ENCODE peak calls at places on chromosomes 3 and 15, in nine cellular contexts. One of them, this sample, is unnamed.
A peak's percentile ranks its signal among the peaks of the same experiment; 100 is the strongest.

GRCh38 chr15:41888662-41889253 is 5.1 kb downstream of the SPTBN5 start:
- DNase-seq in endothelial cell: no peak
- DNase-seq in AG10803: no peak
- DNase-seq in GM10248: no peak
- DNase-seq in ovary: no peak
- DNase-seq in GM13977: peak; percentile 22
- DNase-seq in adrenal gland: no peak
- DNase-seq in pancreas: peak; percentile 45
- DNase-seq in nephron progenitor cell: no peak
- DNase-seq in this sample: no peak

GRCh38 chr3:45123841-45124269 is 22.3 kb downstream of the CDCP1 start:
- DNase-seq in ovary: no peak
- DNase-seq in endothelial cell: no peak
- DNase-seq in pancreas: no peak
- DNase-seq in AG10803: peak; percentile 93
- DNase-seq in GM10248: no peak
- DNase-seq in GM13977: no peak
- DNase-seq in adrenal gland: no peak
- DNase-seq in nephron progenitor cell: no peak
- DNase-seq in this sample: no peak

GRCh38 chr3:16550676-16551341 is 37.3 kb upstream of the RFTN1 start:
- DNase-seq in AG10803: peak; percentile 87
- DNase-seq in adrenal gland: peak; percentile 71
- DNase-seq in endothelial cell: peak; percentile 85
- DNase-seq in GM13977: peak; percentile 60
- DNase-seq in nephron progenitor cell: peak; percentile 73
- DNase-seq in GM10248: peak; percentile 65
- DNase-seq in pancreas: no peak
- DNase-seq in ovary: peak; percentile 42
- DNase-seq in this sample: peak; percentile 32

GRCh38 chr15:29141206-29141907 is 128.3 kb downstream of the NSMCE3 start:
- DNase-seq in GM10248: no peak
- DNase-seq in endothelial cell: no peak
- DNase-seq in nephron progenitor cell: no peak
- DNase-seq in pancreas: no peak
- DNase-seq in GM13977: no peak
- DNase-seq in adrenal gland: no peak
- DNase-seq in ovary: no peak
- DNase-seq in AG10803: no peak
- DNase-seq in this sample: peak; percentile 32

GRCh38 chr15:80049046-80049445 is 10.4 kb upstream of the ZFAND6 start:
- DNase-seq in ovary: no peak
- DNase-seq in endothelial cell: no peak
- DNase-seq in AG10803: no peak
- DNase-seq in nephron progenitor cell: no peak
- DNase-seq in GM13977: no peak
- DNase-seq in GM10248: no peak
- DNase-seq in pancreas: no peak
- DNase-seq in adrenal gland: no peak
- DNase-seq in this sample: no peak

GRCh38 chr3:172606021-172606420 is 82.8 kb upstream of the TNFSF10 start:
- DNase-seq in pancreas: no peak
- DNase-seq in GM10248: no peak
- DNase-seq in endothelial cell: no peak
- DNase-seq in nephron progenitor cell: no peak
- DNase-seq in adrenal gland: no peak
- DNase-seq in GM13977: no peak
- DNase-seq in AG10803: peak; percentile 50
- DNase-seq in ovary: no peak
- DNase-seq in this sample: no peak

GRCh38 chr3:134348524-134348923 is 25.7 kb downstream of the AMOTL2 start:
- DNase-seq in ovary: no peak
- DNase-seq in GM13977: no peak
- DNase-seq in endothelial cell: no peak
- DNase-seq in AG10803: peak; percentile 86
- DNase-seq in pancreas: no peak
- DNase-seq in GM10248: no peak
- DNase-seq in nephron progenitor cell: no peak
- DNase-seq in adrenal gland: peak; percentile 81
- DNase-seq in this sample: peak; percentile 91

GRCh38 chr3:109532257-109533216 is 195.2 kb upstream of the DPPA4 start:
- DNase-seq in GM10248: no peak
- DNase-seq in endothelial cell: peak; percentile 60
- DNase-seq in pancreas: no peak
- DNase-seq in adrenal gland: peak; percentile 43
- DNase-seq in GM13977: no peak
- DNase-seq in AG10803: peak; percentile 64
- DNase-seq in nephron progenitor cell: peak; percentile 49
- DNase-seq in ovary: no peak
- DNase-seq in this sample: no peak

DNA sequence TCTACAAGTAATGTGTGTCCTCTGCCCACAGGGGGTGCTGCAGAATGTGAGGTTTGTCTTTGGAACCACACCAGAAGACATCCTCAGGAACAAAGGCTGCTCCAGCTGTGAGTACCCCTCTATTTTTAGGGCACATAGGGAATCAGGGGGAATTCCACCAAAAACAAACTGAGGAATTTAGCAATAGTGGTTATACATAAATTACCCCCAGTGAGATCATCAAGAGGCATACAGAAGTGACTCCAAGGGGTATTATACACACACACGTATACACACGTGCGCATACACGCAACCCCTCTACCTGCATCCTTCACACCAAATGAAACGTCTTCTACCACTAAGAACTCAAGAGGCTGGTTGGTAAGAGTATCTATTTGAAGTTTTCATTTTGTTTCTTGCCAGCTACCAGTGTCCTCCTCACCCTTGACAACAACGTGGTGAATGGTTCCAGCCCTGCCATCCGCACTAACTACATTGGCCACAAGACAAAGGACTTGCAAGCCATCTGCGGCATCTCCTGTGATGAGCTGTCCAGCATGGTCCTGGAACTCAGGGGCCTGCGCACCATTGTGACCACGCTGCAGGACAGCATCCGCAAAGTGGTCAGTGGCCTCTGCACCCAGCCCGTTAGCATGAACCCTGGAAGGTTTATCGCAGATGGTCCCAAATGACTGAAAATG is 2.8 kb downstream of the THBS1 start:
- DNase-seq in nephron progenitor cell: peak; percentile 32
- DNase-seq in ovary: no peak
- DNase-seq in AG10803: peak; percentile 92
- DNase-seq in endothelial cell: peak; percentile 21
- DNase-seq in GM10248: peak; percentile 37
- DNase-seq in pancreas: no peak
- DNase-seq in adrenal gland: no peak
- DNase-seq in GM13977: peak; percentile 51
- DNase-seq in this sample: no peak
- TF ChIP-seq CTCF in nephron progenitor cell: peak; percentile 30
- TF ChIP-seq CTCF in ovary: no peak
- TF ChIP-seq CTCF in AG10803: peak; percentile 53
- TF ChIP-seq CTCF in endothelial cell: peak; percentile 52
- TF ChIP-seq CTCF in GM10248: peak; percentile 36
- TF ChIP-seq CTCF in pancreas: no peak
- TF ChIP-seq CTCF in adrenal gland: no peak
- TF ChIP-seq CTCF in GM13977: peak; percentile 47
- TF ChIP-seq CTCF in this sample: no peak

GRCh38 chr15:45642203-45642932 is 7.5 kb downstream of the SQOR start:
- DNase-seq in pancreas: no peak
- DNase-seq in GM10248: no peak
- DNase-seq in nephron progenitor cell: no peak
- DNase-seq in ovary: no peak
- DNase-seq in endothelial cell: no peak
- DNase-seq in adrenal gland: peak; percentile 55
- DNase-seq in AG10803: peak; percentile 93
- DNase-seq in GM13977: no peak
- DNase-seq in this sample: peak; percentile 57

GRCh38 chr15:45644437-45644836 is 9.6 kb downstream of the SQOR start:
- DNase-seq in GM10248: no peak
- DNase-seq in ovary: no peak
- DNase-seq in AG10803: no peak
- DNase-seq in nephron progenitor cell: no peak
- DNase-seq in endothelial cell: no peak
- DNase-seq in GM13977: no peak
- DNase-seq in adrenal gland: no peak
- DNase-seq in pancreas: no peak
- DNase-seq in this sample: no peak

GRCh38 chr15:45638641-45639040 is 3.8 kb downstream of the SQOR start:
- DNase-seq in GM13977: no peak
- DNase-seq in adrenal gland: no peak
- DNase-seq in ovary: no peak
- DNase-seq in AG10803: no peak
- DNase-seq in nephron progenitor cell: no peak
- DNase-seq in endothelial cell: no peak
- DNase-seq in GM10248: no peak
- DNase-seq in pancreas: no peak
- DNase-seq in this sample: no peak

GRCh38 chr15:45640610-45641009 is 5.8 kb downstream of the SQOR start:
- DNase-seq in GM13977: no peak
- DNase-seq in AG10803: peak; percentile 92
- DNase-seq in nephron progenitor cell: no peak
- DNase-seq in endothelial cell: no peak
- DNase-seq in adrenal gland: no peak
- DNase-seq in pancreas: no peak
- DNase-seq in ovary: no peak
- DNase-seq in GM10248: no peak
- DNase-seq in this sample: no peak

GRCh38 chr15:45641374-45641778 is 6.5 kb downstream of the SQOR start:
- DNase-seq in adrenal gland: peak; percentile 59
- DNase-seq in AG10803: peak; percentile 98
- DNase-seq in ovary: no peak
- DNase-seq in nephron progenitor cell: no peak
- DNase-seq in endothelial cell: no peak
- DNase-seq in pancreas: no peak
- DNase-seq in GM13977: no peak
- DNase-seq in GM10248: no peak
- DNase-seq in this sample: no peak
- TF ChIP-seq CTCF in adrenal gland: no peak
- TF ChIP-seq CTCF in AG10803: peak; percentile 33
- TF ChIP-seq CTCF in ovary: no peak
- TF ChIP-seq CTCF in nephron progenitor cell: no peak
- TF ChIP-seq CTCF in endothelial cell: no peak
- TF ChIP-seq CTCF in pancreas: no peak
- TF ChIP-seq CTCF in GM13977: no peak
- TF ChIP-seq CTCF in GM10248: no peak
- TF ChIP-seq CTCF in this sample: peak; percentile 8

DNA sequence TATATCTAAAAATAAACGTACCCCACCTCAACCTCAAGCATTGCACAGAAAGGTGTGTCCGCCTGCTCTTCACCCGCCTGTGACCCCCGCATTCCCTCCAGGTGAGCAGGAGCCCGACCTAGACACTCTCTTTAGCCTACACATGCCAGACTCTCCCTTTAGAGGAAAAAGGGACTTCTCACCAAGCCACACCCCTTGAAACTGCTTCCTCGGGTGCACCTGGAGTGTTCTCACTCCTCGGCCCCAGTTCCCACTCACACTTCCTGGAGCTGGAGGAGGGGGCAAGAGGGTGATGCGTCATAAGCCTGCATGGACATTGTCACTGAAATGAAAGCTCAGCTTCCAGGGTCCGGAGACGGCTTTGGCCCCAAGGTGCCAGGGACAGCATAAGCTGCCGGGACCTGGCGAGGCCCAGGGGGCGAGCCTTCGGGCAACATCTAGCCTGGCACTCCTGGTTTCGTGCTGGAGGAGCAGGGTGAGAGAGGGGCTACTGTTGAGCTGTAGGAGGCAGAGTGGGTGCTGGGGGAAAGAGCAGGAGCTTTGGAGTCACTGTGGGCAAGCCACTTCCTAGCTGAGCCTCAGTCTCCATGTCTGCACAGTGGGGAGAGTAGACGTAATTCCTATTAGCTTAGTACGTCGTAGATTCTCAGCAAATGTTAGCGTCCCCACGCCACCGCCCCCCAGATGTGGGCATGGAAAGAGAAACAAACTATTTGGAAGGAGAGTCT is 9.8 kb upstream of the MUC4 start:
- DNase-seq in nephron progenitor cell: no peak
- DNase-seq in pancreas: no peak
- DNase-seq in ovary: no peak
- DNase-seq in adrenal gland: no peak
- DNase-seq in endothelial cell: no peak
- DNase-seq in AG10803: no peak
- DNase-seq in GM10248: no peak
- DNase-seq in GM13977: no peak
- DNase-seq in this sample: no peak
- TF ChIP-seq CTCF in nephron progenitor cell: no peak
- TF ChIP-seq CTCF in pancreas: no peak
- TF ChIP-seq CTCF in ovary: no peak
- TF ChIP-seq CTCF in adrenal gland: no peak
- TF ChIP-seq CTCF in endothelial cell: no peak
- TF ChIP-seq CTCF in AG10803: no peak
- TF ChIP-seq CTCF in GM10248: no peak
- TF ChIP-seq CTCF in GM13977: no peak
- TF ChIP-seq CTCF in this sample: no peak

GRCh38 chr15:91304210-91304609 is 204.2 kb downstream of the SV2B start:
- DNase-seq in GM10248: no peak
- DNase-seq in GM13977: no peak
- DNase-seq in pancreas: no peak
- DNase-seq in AG10803: no peak
- DNase-seq in adrenal gland: no peak
- DNase-seq in ovary: no peak
- DNase-seq in nephron progenitor cell: no peak
- DNase-seq in endothelial cell: no peak
- DNase-seq in this sample: no peak

GRCh38 chr15:91304794-91305193 is 204.7 kb downstream of the SV2B start:
- DNase-seq in adrenal gland: no peak
- DNase-seq in GM10248: no peak
- DNase-seq in ovary: no peak
- DNase-seq in nephron progenitor cell: no peak
- DNase-seq in AG10803: no peak
- DNase-seq in GM13977: no peak
- DNase-seq in endothelial cell: no peak
- DNase-seq in pancreas: no peak
- DNase-seq in this sample: no peak

GRCh38 chr15:91306155-91306554 is 206.1 kb downstream of the SV2B start:
- DNase-seq in nephron progenitor cell: no peak
- DNase-seq in endothelial cell: no peak
- DNase-seq in ovary: no peak
- DNase-seq in GM10248: no peak
- DNase-seq in AG10803: no peak
- DNase-seq in GM13977: no peak
- DNase-seq in adrenal gland: no peak
- DNase-seq in pancreas: no peak
- DNase-seq in this sample: no peak

GRCh38 chr15:91298101-91298500 is 198.0 kb downstream of the SV2B start:
- DNase-seq in adrenal gland: no peak
- DNase-seq in endothelial cell: no peak
- DNase-seq in GM13977: no peak
- DNase-seq in nephron progenitor cell: no peak
- DNase-seq in ovary: no peak
- DNase-seq in GM10248: no peak
- DNase-seq in AG10803: no peak
- DNase-seq in pancreas: no peak
- DNase-seq in this sample: no peak

DNA sequence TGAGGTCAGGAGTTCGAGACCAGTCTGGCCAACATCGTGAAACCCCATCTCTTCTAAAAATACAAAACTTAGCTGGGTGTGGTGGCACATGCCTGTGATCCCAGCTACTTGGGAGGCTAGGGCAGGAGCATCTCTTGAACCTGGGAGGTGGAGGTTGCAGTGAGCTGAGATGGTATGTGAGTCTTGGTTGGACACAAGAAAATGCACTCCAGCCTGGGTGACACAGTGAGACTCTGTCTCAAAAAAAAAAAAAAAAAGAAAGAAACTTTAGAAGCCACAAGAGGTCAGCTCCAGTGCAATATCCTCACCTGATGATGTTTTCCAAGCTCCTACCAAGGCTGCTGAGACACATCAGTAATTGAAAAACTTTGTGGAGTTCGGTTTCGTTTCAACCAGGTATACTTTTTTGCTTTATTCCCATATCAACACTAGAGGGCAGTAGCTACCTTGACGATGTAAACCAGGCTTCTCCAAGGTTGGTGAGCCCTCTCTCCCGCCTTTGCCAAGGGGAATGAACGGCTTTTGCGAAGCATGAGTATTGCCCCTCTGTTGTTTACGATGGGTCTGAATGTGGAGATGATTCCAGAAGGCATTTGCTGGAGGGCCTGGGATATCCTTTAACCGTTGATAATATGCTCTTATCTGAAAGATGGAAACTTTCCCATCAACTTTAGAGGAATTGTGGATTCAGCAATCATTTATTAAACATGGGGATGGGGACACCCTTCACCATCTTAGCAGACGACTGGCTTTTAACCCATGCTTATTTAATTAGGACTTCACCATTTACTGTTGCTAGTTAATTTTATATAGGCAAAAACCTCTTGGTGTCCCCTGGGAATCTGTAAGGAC is 202.8 kb downstream of the SV2B start:
- DNase-seq in nephron progenitor cell: peak; percentile 42
- DNase-seq in AG10803: peak; percentile 66
- DNase-seq in pancreas: no peak
- DNase-seq in adrenal gland: peak; percentile 34
- DNase-seq in GM10248: peak; percentile 69
- DNase-seq in GM13977: peak; percentile 72
- DNase-seq in endothelial cell: peak; percentile 37
- DNase-seq in ovary: no peak
- DNase-seq in this sample: no peak
- TF ChIP-seq CTCF in nephron progenitor cell: peak; percentile 80
- TF ChIP-seq CTCF in AG10803: peak; percentile 84
- TF ChIP-seq CTCF in pancreas: peak; percentile 41
- TF ChIP-seq CTCF in adrenal gland: peak; percentile 67
- TF ChIP-seq CTCF in GM10248: peak; percentile 74
- TF ChIP-seq CTCF in GM13977: peak; percentile 74
- TF ChIP-seq CTCF in endothelial cell: peak; percentile 70
- TF ChIP-seq CTCF in ovary: no peak
- TF ChIP-seq CTCF in this sample: peak; percentile 82